ENCODE peak calls at places on chromosome 17, in ten cellular contexts. Q is amniotic stem cell; O is CD4-positive, alpha-beta T cell; V is stimulated activated CD8-positive, alpha-beta memory T cell treated with anti-CD3 and anti-CD28 coated beads, Interleukin-4, amount 100 ng/mL, for 24 hours; Z is GM20000; J is activated naive CD4-positive, alpha-beta T cell; D is GM04504; B is mesothelial cell of epicardium; U is activated CD4-positive, alpha-beta T cell treated with anti-CD3 and anti-CD28 coated beads, Interleukin-2, amount 10 ng/mL, durations not matched to agents 7 days and 5 days; N is T-helper 9 cell. Y is an unnamed sample.

GRCh38 chr17:74527081-74527480 is 4.2 kb downstream of the CD300LB start:
- DNase-seq in V (no peak), J (no peak), Q (no peak), D (no peak), Z (no peak), O (no peak), U (no peak), N (no peak), B (no peak), Y (no peak)

GRCh38 chr17:8371786-8372185 is 4.7 kb downstream of the KRABD2 start:
- DNase-seq in B (no peak), D (no peak), O (no peak), N (no peak), U (no peak), J (no peak), Q (no peak), Z (no peak), V (no peak), Y (no peak)

GRCh38 chr17:39772415-39772814 is 34.7 kb downstream of the GRB7 start:
- DNase-seq in D (no peak), J (no peak), Q (no peak), N (no peak), O (no peak), U (no peak), V (no peak), Z (no peak), B (no peak), Y (no peak)

GRCh38 chr17:36661047-36661666 is 59.8 kb downstream of the MRM1 start:
- DNase-seq in D (no peak), O (no peak), J (no peak), Q (no peak), N (no peak), U (no peak), Z (no peak), B (no peak), V (no peak), Y (no peak)

GRCh38 chr17:58083491-58084316 is 485 bp downstream of the DYNLL2 start:
- DNase-seq in J (peak; percentile 64), B (no peak), D (peak; percentile 22), N (peak; percentile 59), V (peak; percentile 57), Q (no peak), Z (peak; percentile 89), U (peak; percentile 66), O (peak; percentile 50), Y (no peak)

GRCh38 chr17:57600092-57600491 is 145.0 kb downstream of the CCDC182 start:
- DNase-seq in B (no peak), V (no peak), D (no peak), J (no peak), Q (no peak), Z (no peak), O (peak; percentile 24), U (peak; percentile 72), N (no peak), Y (no peak)

GRCh38 chr17:6986676-6987075 is 9.2 kb upstream of the ALOX12 start:
- DNase-seq in D (no peak), J (no peak), Q (no peak), O (no peak), V (no peak), U (no peak), N (no peak), Z (no peak), B (no peak), Y (no peak)

GRCh38 chr17:78359216-78359935 is 501 bp downstream of the SOCS3 start:
- DNase-seq in V (no peak), Z (no peak), B (no peak), U (peak; percentile 29), O (peak; percentile 23), Q (no peak), N (no peak), D (no peak), J (peak; percentile 38), Y (no peak)

GRCh38 chr17:19389386-19389785 is 2.4 kb upstream of the MFAP4 start:
- DNase-seq in D (no peak), V (no peak), J (no peak), Z (no peak), O (no peak), N (no peak), Q (no peak), B (no peak), U (no peak), Y (no peak)

GRCh38 chr17:78400581-78401240 is 22.3 kb downstream of the PGS1 start:
- DNase-seq in N (no peak), Q (no peak), U (no peak), Z (no peak), V (no peak), D (no peak), O (no peak), J (no peak), B (no peak), Y (no peak)

GRCh38 chr17:33330877-33331276 is 37.8 kb upstream of the ASIC2 start:
- DNase-seq in D (no peak), Z (no peak), U (no peak), J (no peak), B (no peak), V (no peak), N (no peak), O (no peak), Q (no peak), Y (no peak)

GRCh38 chr17:32268734-32269288 is 3.2 kb downstream of the RHBDL3 start:
- DNase-seq in O (no peak), B (no peak), Z (no peak), N (no peak), V (no peak), J (no peak), Q (no peak), U (no peak), D (no peak), Y (no peak)

GRCh38 chr17:38326996-38327792 is 16.6 kb downstream of the GPR179 start:
- DNase-seq in B (no peak), D (no peak), J (no peak), Z (no peak), O (no peak), Q (no peak), U (no peak), V (no peak), N (no peak), Y (no peak)

GRCh38 chr17:47316316-47316715 is 7.4 kb upstream of the EFCAB13 start:
- DNase-seq in U (no peak), N (no peak), D (no peak), V (no peak), Q (no peak), O (no peak), J (no peak), Z (no peak), B (no peak), Y (no peak)

GRCh38 chr17:72592242-72592966 is 471.6 kb downstream of the SOX9 start:
- DNase-seq in O (peak; percentile 10), Z (peak; percentile 79), N (peak; percentile 20), V (peak; percentile 15), J (peak; percentile 1), U (peak; percentile 74), B (peak; percentile 74), Q (peak; percentile 56), D (no peak), Y (no peak)

GRCh38 chr17:38750312-38751121 is 2.0 kb upstream of the PSMB3 start:
- DNase-seq in O (no peak), J (no peak), Q (no peak), Z (no peak), N (no peak), V (no peak), B (no peak), D (no peak), U (no peak), Y (no peak)

GRCh38 chr17:67055811-67056745 is 11.7 kb downstream of the CACNG1 start:
- DNase-seq in J (no peak), N (no peak), D (no peak), U (no peak), B (no peak), V (no peak), Q (no peak), O (no peak), Z (peak; percentile 20), Y (no peak)

GRCh38 chr17:40993856-40994255 is at the start of gene KRTAP3-3:
- DNase-seq in Q (no peak), Z (no peak), B (no peak), N (no peak), D (no peak), O (no peak), V (no peak), U (no peak), J (no peak), Y (no peak)

GRCh38 chr17:42953669-42954068 is 10.6 kb downstream of the AARSD1 start:
- DNase-seq in O (no peak), J (no peak), B (no peak), V (no peak), N (no peak), Z (no peak), Q (no peak), U (no peak), D (no peak), Y (no peak)

GRCh38 chr17:45020354-45021138 is 30.9 kb downstream of the DCAKD start:
- DNase-seq in Q (no peak), V (no peak), D (no peak), N (no peak), Z (no peak), B (no peak), O (no peak), U (no peak), J (no peak), Y (no peak)

GRCh38 chr17:64385187-64386083 is 5.2 kb downstream of the PECAM1 start:
- DNase-seq in Q (peak; percentile 13), B (no peak), Z (peak; percentile 18), N (no peak), J (no peak), U (no peak), V (peak; percentile 65), D (peak; percentile 50), O (no peak), Y (peak; percentile 82)

GRCh38 chr17:79777166-79777843 is 643 bp upstream of the CBX2 start:
- DNase-seq in U (peak; percentile 42), Q (no peak), O (no peak), D (no peak), B (no peak), V (no peak), Z (peak; percentile 61), J (no peak), N (no peak), Y (no peak)

GRCh38 chr17:50039058-50039457 is 16.9 kb upstream of the ITGA3 start:
- DNase-seq in Z (no peak), U (no peak), V (no peak), B (no peak), Q (no peak), O (no peak), J (no peak), D (no peak), N (no peak), Y (no peak)

GRCh38 chr17:38750044-38750311 is 1.8 kb upstream of the PCGF2 start:
- DNase-seq in U (no peak), V (no peak), N (no peak), O (no peak), J (no peak), Z (no peak), D (no peak), Q (no peak), B (no peak), Y (no peak)

GRCh38 chr17:28551421-28552186 is 820 bp downstream of the UNC119 start:
- DNase-seq in J (no peak), D (no peak), N (no peak), Z (no peak), Q (no peak), B (no peak), V (no peak), O (no peak), U (no peak), Y (no peak)

GRCh38 chr17:10628756-10629155 is 28.4 kb downstream of the MYH3 start:
- DNase-seq in Q (no peak), D (no peak), V (no peak), B (no peak), N (no peak), U (no peak), Z (no peak), O (no peak), J (no peak), Y (no peak)

GRCh38 chr17:39737761-39738567 is at the start of gene GRB7:
- DNase-seq in J (peak; percentile 13), O (no peak), Z (no peak), Q (no peak), N (no peak), V (no peak), B (peak; percentile 48), U (no peak), D (no peak), Y (no peak)

GRCh38 chr17:39151680-39152058 is 232 bp upstream of the PLXDC1 start:
- DNase-seq in U (no peak), O (no peak), D (no peak), N (no peak), J (no peak), V (no peak), Z (no peak), Q (no peak), B (no peak), Y (no peak)

Y was measured in HS-5.